ENCODE peak calls at places on chromosomes 6 and 20, in eight cellular contexts. One of them, this sample, is unnamed.
A peak's percentile ranks its signal among the peaks of the same experiment; 100 is the strongest.

GRCh38 chr6:110690106-110690654 is 125.1 kb downstream of the CDK19 start:
- DNase-seq in GM20000: no peak
- DNase-seq in brain microvascular endothelial cell: no peak
- DNase-seq in NCI-H1694 treated with DMSO at 0.1 percent for 48 hours: no peak
- DNase-seq in hypothalamus: no peak
- DNase-seq in fibroblast of mammary gland: no peak
- DNase-seq in T-cell: no peak
- DNase-seq in CD8-positive, alpha-beta memory T cell: no peak
- DNase-seq in this sample: no peak

GRCh38 chr6:118186676-118187567 is 279.9 kb downstream of the SLC35F1 start:
- DNase-seq in brain microvascular endothelial cell: peak; percentile 52
- DNase-seq in NCI-H1694 treated with DMSO at 0.1 percent for 48 hours: no peak
- DNase-seq in fibroblast of mammary gland: peak; percentile 21
- DNase-seq in GM20000: peak; percentile 16
- DNase-seq in T-cell: no peak
- DNase-seq in hypothalamus: no peak
- DNase-seq in CD8-positive, alpha-beta memory T cell: no peak
- DNase-seq in this sample: no peak

GRCh38 chr20:15042723-15043122 is 705.3 kb upstream of the FLRT3 start:
- DNase-seq in T-cell: no peak
- DNase-seq in CD8-positive, alpha-beta memory T cell: no peak
- DNase-seq in hypothalamus: no peak
- DNase-seq in fibroblast of mammary gland: no peak
- DNase-seq in GM20000: no peak
- DNase-seq in NCI-H1694 treated with DMSO at 0.1 percent for 48 hours: no peak
- DNase-seq in brain microvascular endothelial cell: no peak
- DNase-seq in this sample: no peak

GRCh38 chr6:117591405-117591804 is 10.9 kb downstream of the GOPC start:
- DNase-seq in CD8-positive, alpha-beta memory T cell: no peak
- DNase-seq in fibroblast of mammary gland: peak; percentile 11
- DNase-seq in T-cell: no peak
- DNase-seq in brain microvascular endothelial cell: peak; percentile 20
- DNase-seq in GM20000: no peak
- DNase-seq in NCI-H1694 treated with DMSO at 0.1 percent for 48 hours: no peak
- DNase-seq in hypothalamus: no peak
- DNase-seq in this sample: no peak

GRCh38 chr6:137341721-137342195 is 122.6 kb upstream of the IFNGR1 start:
- DNase-seq in GM20000: peak; percentile 27
- DNase-seq in T-cell: peak; percentile 47
- DNase-seq in NCI-H1694 treated with DMSO at 0.1 percent for 48 hours: peak; percentile 75
- DNase-seq in hypothalamus: no peak
- DNase-seq in brain microvascular endothelial cell: no peak
- DNase-seq in fibroblast of mammary gland: peak; percentile 74
- DNase-seq in CD8-positive, alpha-beta memory T cell: peak; percentile 46
- DNase-seq in this sample: peak; percentile 91

GRCh38 chr6:153644000-153644399 is 395.0 kb upstream of the OPRM1 start:
- DNase-seq in GM20000: no peak
- DNase-seq in brain microvascular endothelial cell: no peak
- DNase-seq in NCI-H1694 treated with DMSO at 0.1 percent for 48 hours: no peak
- DNase-seq in fibroblast of mammary gland: no peak
- DNase-seq in T-cell: no peak
- DNase-seq in CD8-positive, alpha-beta memory T cell: no peak
- DNase-seq in hypothalamus: no peak
- DNase-seq in this sample: no peak

GRCh38 chr20:18983796-18984195 is 170.2 kb downstream of the SCP2D1 start:
- DNase-seq in CD8-positive, alpha-beta memory T cell: no peak
- DNase-seq in T-cell: no peak
- DNase-seq in GM20000: no peak
- DNase-seq in NCI-H1694 treated with DMSO at 0.1 percent for 48 hours: no peak
- DNase-seq in brain microvascular endothelial cell: no peak
- DNase-seq in hypothalamus: no peak
- DNase-seq in fibroblast of mammary gland: no peak
- DNase-seq in this sample: no peak

GRCh38 chr20:63627700-63628245 is 872 bp upstream of the GMEB2 start:
- DNase-seq in brain microvascular endothelial cell: no peak
- DNase-seq in CD8-positive, alpha-beta memory T cell: no peak
- DNase-seq in GM20000: no peak
- DNase-seq in NCI-H1694 treated with DMSO at 0.1 percent for 48 hours: no peak
- DNase-seq in fibroblast of mammary gland: no peak
- DNase-seq in hypothalamus: no peak
- DNase-seq in T-cell: no peak
- DNase-seq in this sample: no peak

GRCh38 chr6:44142835-44143234 is 15.5 kb downstream of the TMEM63B start:
- DNase-seq in T-cell: no peak
- DNase-seq in NCI-H1694 treated with DMSO at 0.1 percent for 48 hours: no peak
- DNase-seq in CD8-positive, alpha-beta memory T cell: no peak
- DNase-seq in hypothalamus: no peak
- DNase-seq in fibroblast of mammary gland: no peak
- DNase-seq in brain microvascular endothelial cell: no peak
- DNase-seq in GM20000: no peak
- DNase-seq in this sample: no peak

GRCh38 chr6:154914288-154914687 is 80.8 kb upstream of the TIAM2 start:
- DNase-seq in T-cell: no peak
- DNase-seq in brain microvascular endothelial cell: no peak
- DNase-seq in GM20000: no peak
- DNase-seq in hypothalamus: no peak
- DNase-seq in fibroblast of mammary gland: no peak
- DNase-seq in CD8-positive, alpha-beta memory T cell: no peak
- DNase-seq in NCI-H1694 treated with DMSO at 0.1 percent for 48 hours: no peak
- DNase-seq in this sample: peak; percentile 28

GRCh38 chr6:163998496-163998895 is 584.0 kb downstream of the QKI start:
- DNase-seq in NCI-H1694 treated with DMSO at 0.1 percent for 48 hours: no peak
- DNase-seq in T-cell: no peak
- DNase-seq in CD8-positive, alpha-beta memory T cell: no peak
- DNase-seq in fibroblast of mammary gland: no peak
- DNase-seq in GM20000: no peak
- DNase-seq in brain microvascular endothelial cell: no peak
- DNase-seq in hypothalamus: no peak
- DNase-seq in this sample: no peak